ENCODE peak calls at places on chromosome 1, in ten cellular contexts. One of them, this sample, is unnamed.

GRCh38 chr1:46317323-46317722 is 13.8 kb downstream of the UQCRH start:
- DNase-seq in T follicular helper cell: no peak
- DNase-seq in cardiac fibroblast: no peak
- DNase-seq in HEK293T: no peak
- DNase-seq in occipital lobe: no peak
- DNase-seq in choroid plexus epithelial cell: no peak
- DNase-seq in LHCN-M2: no peak
- DNase-seq in HS-5: no peak
- DNase-seq in T-helper 2 cell: no peak
- DNase-seq in Daoy: no peak
- DNase-seq in this sample: no peak

GRCh38 chr1:214377485-214377884 is 96.5 kb downstream of the SMYD2 start:
- DNase-seq in T-helper 2 cell: no peak
- DNase-seq in choroid plexus epithelial cell: no peak
- DNase-seq in HS-5: no peak
- DNase-seq in cardiac fibroblast: no peak
- DNase-seq in LHCN-M2: no peak
- DNase-seq in HEK293T: no peak
- DNase-seq in Daoy: no peak
- DNase-seq in occipital lobe: no peak
- DNase-seq in T follicular helper cell: no peak
- DNase-seq in this sample: no peak

GRCh38 chr1:206579747-206580437 is 32.4 kb downstream of the EIF2D start:
- DNase-seq in HS-5: no peak
- DNase-seq in T-helper 2 cell: peak
- DNase-seq in occipital lobe: peak
- DNase-seq in T follicular helper cell: peak
- DNase-seq in Daoy: peak
- DNase-seq in HEK293T: no peak
- DNase-seq in choroid plexus epithelial cell: no peak
- DNase-seq in cardiac fibroblast: peak
- DNase-seq in LHCN-M2: peak
- DNase-seq in this sample: no peak

GRCh38 chr1:84611796-84612195 is 37.6 kb upstream of the CTBS start:
- DNase-seq in LHCN-M2: peak
- DNase-seq in T-helper 2 cell: no peak
- DNase-seq in T follicular helper cell: no peak
- DNase-seq in HS-5: no peak
- DNase-seq in Daoy: no peak
- DNase-seq in choroid plexus epithelial cell: peak
- DNase-seq in occipital lobe: no peak
- DNase-seq in cardiac fibroblast: peak
- DNase-seq in HEK293T: no peak
- DNase-seq in this sample: no peak

GRCh38 chr1:16013220-16013907 is 4.5 kb downstream of the HSPB7 start:
- DNase-seq in Daoy: peak
- DNase-seq in choroid plexus epithelial cell: peak
- DNase-seq in HS-5: no peak
- DNase-seq in T follicular helper cell: peak
- DNase-seq in HEK293T: no peak
- DNase-seq in LHCN-M2: peak
- DNase-seq in T-helper 2 cell: no peak
- DNase-seq in occipital lobe: no peak
- DNase-seq in cardiac fibroblast: peak
- DNase-seq in this sample: peak

GRCh38 chr1:36941579-36941978 is 92.7 kb downstream of the GRIK3 start:
- DNase-seq in T-helper 2 cell: no peak
- DNase-seq in LHCN-M2: no peak
- DNase-seq in HS-5: no peak
- DNase-seq in cardiac fibroblast: no peak
- DNase-seq in choroid plexus epithelial cell: no peak
- DNase-seq in T follicular helper cell: no peak
- DNase-seq in occipital lobe: no peak
- DNase-seq in Daoy: no peak
- DNase-seq in HEK293T: no peak
- DNase-seq in this sample: no peak

GRCh38 chr1:15454256-15454655 is 2.3 kb upstream of the CELA2A start:
- DNase-seq in HS-5: no peak
- DNase-seq in choroid plexus epithelial cell: peak
- DNase-seq in T-helper 2 cell: no peak
- DNase-seq in occipital lobe: no peak
- DNase-seq in HEK293T: no peak
- DNase-seq in Daoy: peak
- DNase-seq in LHCN-M2: peak
- DNase-seq in T follicular helper cell: no peak
- DNase-seq in cardiac fibroblast: peak
- DNase-seq in this sample: no peak

GRCh38 chr1:20411196-20411980 is 74.6 kb downstream of the CAMK2N1 start:
- DNase-seq in HS-5: peak
- DNase-seq in HEK293T: no peak
- DNase-seq in cardiac fibroblast: peak
- DNase-seq in LHCN-M2: peak
- DNase-seq in Daoy: peak
- DNase-seq in T-helper 2 cell: no peak
- DNase-seq in T follicular helper cell: no peak
- DNase-seq in choroid plexus epithelial cell: peak
- DNase-seq in occipital lobe: no peak
- DNase-seq in this sample: no peak

GRCh38 chr1:184408580-184408979 is 21.8 kb downstream of the C1orf21 start:
- DNase-seq in HEK293T: no peak
- DNase-seq in HS-5: no peak
- DNase-seq in LHCN-M2: no peak
- DNase-seq in cardiac fibroblast: no peak
- DNase-seq in occipital lobe: no peak
- DNase-seq in Daoy: no peak
- DNase-seq in T follicular helper cell: no peak
- DNase-seq in choroid plexus epithelial cell: peak
- DNase-seq in T-helper 2 cell: no peak
- DNase-seq in this sample: no peak

This sample was measured in retinal pigment epithelial cell.